ENCODE peak calls at places on chromosomes 12 and 14, in six cellular contexts. One of them, this sample, is unnamed.

GRCh38 chr14:53767566-53767965 is 189.1 kb downstream of the BMP4 start:
- DNase-seq in WTC11: no peak
- DNase-seq in HFFc6: no peak
- DNase-seq in heart left ventricle: no peak
- DNase-seq in ovary: no peak
- DNase-seq in GM12865: no peak
- DNase-seq in this sample: no peak

GRCh38 chr14:22505309-22505708 is 83.7 kb downstream of the DAD1 start:
- DNase-seq in WTC11: no peak
- DNase-seq in HFFc6: no peak
- DNase-seq in heart left ventricle: no peak
- DNase-seq in ovary: no peak
- DNase-seq in GM12865: no peak
- DNase-seq in this sample: no peak

GRCh38 chr12:94174576-94174975 is 26.2 kb downstream of the PLXNC1 start:
- DNase-seq in WTC11: no peak
- DNase-seq in HFFc6: no peak
- DNase-seq in heart left ventricle: peak
- DNase-seq in ovary: no peak
- DNase-seq in GM12865: peak
- DNase-seq in this sample: no peak

GRCh38 chr12:131747276-131747675 is 36.4 kb downstream of the SFSWAP start:
- DNase-seq in WTC11: no peak
- DNase-seq in HFFc6: no peak
- DNase-seq in heart left ventricle: no peak
- DNase-seq in ovary: no peak
- DNase-seq in GM12865: no peak
- DNase-seq in this sample: no peak

GRCh38 chr14:65352964-65353530 is 59.5 kb upstream of the FUT8 start:
- DNase-seq in WTC11: no peak
- DNase-seq in HFFc6: no peak
- DNase-seq in heart left ventricle: no peak
- DNase-seq in ovary: no peak
- DNase-seq in GM12865: peak
- DNase-seq in this sample: peak

GRCh38 chr14:91873476-91874265 is 6.3 kb upstream of the TC2N start:
- DNase-seq in WTC11: no peak
- DNase-seq in HFFc6: no peak
- DNase-seq in heart left ventricle: no peak
- DNase-seq in ovary: no peak
- DNase-seq in GM12865: peak
- DNase-seq in this sample: no peak

GRCh38 chr14:48914382-48914781 is 671.8 kb downstream of the RPS29 start:
- DNase-seq in WTC11: no peak
- DNase-seq in HFFc6: no peak
- DNase-seq in heart left ventricle: no peak
- DNase-seq in ovary: no peak
- DNase-seq in GM12865: no peak
- DNase-seq in this sample: no peak

GRCh38 chr14:23324455-23324846 is 3.2 kb downstream of the PABPN1 start:
- DNase-seq in WTC11: no peak
- DNase-seq in HFFc6: no peak
- DNase-seq in heart left ventricle: no peak
- DNase-seq in ovary: no peak
- DNase-seq in GM12865: no peak
- DNase-seq in this sample: no peak

GRCh38 chr12:123131291-123131831 is 19.5 kb downstream of the PITPNM2 start:
- DNase-seq in WTC11: no peak
- DNase-seq in HFFc6: no peak
- DNase-seq in heart left ventricle: peak
- DNase-seq in ovary: no peak
- DNase-seq in GM12865: no peak
- DNase-seq in this sample: peak

GRCh38 chr12:89051065-89051677 is 301.1 kb downstream of the DUSP6 start:
- DNase-seq in WTC11: no peak
- DNase-seq in HFFc6: peak
- DNase-seq in heart left ventricle: no peak
- DNase-seq in ovary: no peak
- DNase-seq in GM12865: peak
- DNase-seq in this sample: peak

GRCh38 chr12:130819248-130819576 is 19.8 kb downstream of the STX2 start:
- DNase-seq in WTC11: no peak
- DNase-seq in HFFc6: no peak
- DNase-seq in heart left ventricle: no peak
- DNase-seq in ovary: no peak
- DNase-seq in GM12865: no peak
- DNase-seq in this sample: no peak

GRCh38 chr14:74514471-74514932 is 20.9 kb downstream of the ISCA2 start:
- DNase-seq in WTC11: peak
- DNase-seq in HFFc6: no peak
- DNase-seq in heart left ventricle: no peak
- DNase-seq in ovary: no peak
- DNase-seq in GM12865: peak
- DNase-seq in this sample: no peak

GRCh38 chr14:30994681-30995620 is 30.5 kb upstream of the AP4S1 start:
- DNase-seq in WTC11: no peak
- DNase-seq in HFFc6: peak
- DNase-seq in heart left ventricle: no peak
- DNase-seq in ovary: no peak
- DNase-seq in GM12865: peak
- DNase-seq in this sample: peak

GRCh38 chr12:86230516-86231146 is 25.6 kb downstream of the MGAT4C start:
- DNase-seq in WTC11: no peak
- DNase-seq in HFFc6: no peak
- DNase-seq in heart left ventricle: no peak
- DNase-seq in ovary: no peak
- DNase-seq in GM12865: no peak
- DNase-seq in this sample: peak

GRCh38 chr12:124608451-124608870 is 41.0 kb upstream of the NCOR2 start:
- DNase-seq in WTC11: no peak
- DNase-seq in HFFc6: no peak
- DNase-seq in heart left ventricle: no peak
- DNase-seq in ovary: no peak
- DNase-seq in GM12865: peak
- DNase-seq in this sample: peak

GRCh38 chr12:122850048-122850445 is 14.8 kb downstream of the HIP1R start:
- DNase-seq in WTC11: no peak
- DNase-seq in HFFc6: no peak
- DNase-seq in heart left ventricle: no peak
- DNase-seq in ovary: no peak
- DNase-seq in GM12865: no peak
- DNase-seq in this sample: no peak

GRCh38 chr12:95458761-95459160 is 15.2 kb upstream of the METAP2 start:
- DNase-seq in WTC11: no peak
- DNase-seq in HFFc6: no peak
- DNase-seq in heart left ventricle: no peak
- DNase-seq in ovary: no peak
- DNase-seq in GM12865: no peak
- DNase-seq in this sample: no peak

GRCh38 chr12:75632452-75632851 is 121.0 kb upstream of the KRR1 start:
- DNase-seq in WTC11: no peak
- DNase-seq in HFFc6: no peak
- DNase-seq in heart left ventricle: no peak
- DNase-seq in ovary: no peak
- DNase-seq in GM12865: no peak
- DNase-seq in this sample: no peak

GRCh38 chr14:101191882-101192660 is 288.5 kb upstream of the RTL1 start:
- DNase-seq in WTC11: no peak
- DNase-seq in HFFc6: no peak
- DNase-seq in heart left ventricle: no peak
- DNase-seq in ovary: no peak
- DNase-seq in GM12865: no peak
- DNase-seq in this sample: no peak

GRCh38 chr14:101223561-101224162 is 320.1 kb upstream of the RTL1 start:
- DNase-seq in WTC11: no peak
- DNase-seq in HFFc6: no peak
- DNase-seq in heart left ventricle: no peak
- DNase-seq in ovary: no peak
- DNase-seq in GM12865: no peak
- DNase-seq in this sample: no peak

GRCh38 chr12:49358548-49359141 is 8.6 kb upstream of the SPATS2 start:
- DNase-seq in WTC11: peak
- DNase-seq in HFFc6: peak
- DNase-seq in heart left ventricle: no peak
- DNase-seq in ovary: peak
- DNase-seq in GM12865: peak
- DNase-seq in this sample: peak

GRCh38 chr14:33943484-33943883 is 7.4 kb downstream of the EGLN3 start:
- DNase-seq in WTC11: no peak
- DNase-seq in HFFc6: no peak
- DNase-seq in heart left ventricle: no peak
- DNase-seq in ovary: no peak
- DNase-seq in GM12865: no peak
- DNase-seq in this sample: no peak

GRCh38 chr14:56339855-56340701 is 221.9 kb downstream of the PELI2 start:
- DNase-seq in WTC11: peak
- DNase-seq in HFFc6: peak
- DNase-seq in heart left ventricle: peak
- DNase-seq in ovary: peak
- DNase-seq in GM12865: peak
- DNase-seq in this sample: peak

GRCh38 chr14:20332946-20333782 is at the start of gene CCNB1IP1:
- DNase-seq in WTC11: peak
- DNase-seq in HFFc6: peak
- DNase-seq in heart left ventricle: peak
- DNase-seq in ovary: peak
- DNase-seq in GM12865: peak
- DNase-seq in this sample: peak

GRCh38 chr12:124013073-124013472 is 40.1 kb downstream of the ZNF664 start:
- DNase-seq in WTC11: no peak
- DNase-seq in HFFc6: no peak
- DNase-seq in heart left ventricle: no peak
- DNase-seq in ovary: no peak
- DNase-seq in GM12865: no peak
- DNase-seq in this sample: no peak

GRCh38 chr14:93136009-93136408 is 20.3 kb upstream of the ITPK1 start:
- DNase-seq in WTC11: no peak
- DNase-seq in HFFc6: no peak
- DNase-seq in heart left ventricle: no peak
- DNase-seq in ovary: no peak
- DNase-seq in GM12865: no peak
- DNase-seq in this sample: no peak

GRCh38 chr14:93135399-93135798 is 19.7 kb upstream of the ITPK1 start:
- DNase-seq in WTC11: no peak
- DNase-seq in HFFc6: no peak
- DNase-seq in heart left ventricle: no peak
- DNase-seq in ovary: no peak
- DNase-seq in GM12865: no peak
- DNase-seq in this sample: no peak

GRCh38 chr14:93133476-93133875 is 17.8 kb upstream of the ITPK1 start:
- DNase-seq in WTC11: no peak
- DNase-seq in HFFc6: peak
- DNase-seq in heart left ventricle: no peak
- DNase-seq in ovary: peak
- DNase-seq in GM12865: no peak
- DNase-seq in this sample: no peak

GRCh38 chr14:93128785-93129459 is 13.2 kb upstream of the ITPK1 start:
- DNase-seq in WTC11: no peak
- DNase-seq in HFFc6: no peak
- DNase-seq in heart left ventricle: no peak
- DNase-seq in ovary: no peak
- DNase-seq in GM12865: no peak
- DNase-seq in this sample: no peak

GRCh38 chr14:93132472-93133065 is 16.8 kb upstream of the ITPK1 start:
- DNase-seq in WTC11: no peak
- DNase-seq in HFFc6: peak
- DNase-seq in heart left ventricle: peak
- DNase-seq in ovary: no peak
- DNase-seq in GM12865: peak
- DNase-seq in this sample: no peak
- TF ChIP-seq CTCF in WTC11: no peak
- TF ChIP-seq CTCF in HFFc6: peak
- TF ChIP-seq CTCF in heart left ventricle: peak
- TF ChIP-seq CTCF in ovary: no peak
- TF ChIP-seq CTCF in GM12865: peak
- TF ChIP-seq CTCF in this sample: peak

GRCh38 chr14:71311061-71311460 is 403.8 kb downstream of the PCNX1 start:
- DNase-seq in WTC11: no peak
- DNase-seq in HFFc6: no peak
- DNase-seq in heart left ventricle: no peak
- DNase-seq in ovary: no peak
- DNase-seq in GM12865: no peak
- DNase-seq in this sample: no peak

GRCh38 chr14:71318097-71318459 is 410.8 kb downstream of the PCNX1 start:
- DNase-seq in WTC11: no peak
- DNase-seq in HFFc6: no peak
- DNase-seq in heart left ventricle: no peak
- DNase-seq in ovary: no peak
- DNase-seq in GM12865: no peak
- DNase-seq in this sample: no peak

GRCh38 chr14:71317385-71318096 is 410.3 kb downstream of the PCNX1 start:
- DNase-seq in WTC11: no peak
- DNase-seq in HFFc6: no peak
- DNase-seq in heart left ventricle: no peak
- DNase-seq in ovary: no peak
- DNase-seq in GM12865: no peak
- DNase-seq in this sample: no peak

GRCh38 chr14:71319646-71320045 is 412.4 kb downstream of the PCNX1 start:
- DNase-seq in WTC11: no peak
- DNase-seq in HFFc6: peak
- DNase-seq in heart left ventricle: no peak
- DNase-seq in ovary: peak
- DNase-seq in GM12865: peak
- DNase-seq in this sample: no peak

DNA sequence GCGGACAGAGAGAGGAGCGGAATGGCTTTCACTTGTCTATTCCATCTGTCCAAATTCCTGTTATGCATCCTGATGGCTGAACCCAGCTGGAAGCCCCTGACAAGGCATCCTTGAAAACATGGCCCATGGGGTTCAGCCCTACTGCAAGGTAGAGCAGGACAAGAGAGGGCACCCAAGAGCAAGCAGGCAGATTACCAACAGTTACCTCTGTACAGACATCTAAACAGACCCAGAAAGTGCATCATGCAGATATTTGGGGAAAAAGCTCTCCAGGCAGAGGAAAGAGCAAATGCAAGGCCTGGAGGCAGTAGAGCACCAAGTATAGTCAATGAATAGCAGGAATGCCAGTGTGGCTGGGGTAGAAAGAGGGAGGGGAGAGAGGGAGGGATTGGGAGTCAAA is 407.5 kb downstream of the PCNX1 start:
- DNase-seq in WTC11: no peak
- DNase-seq in HFFc6: no peak
- DNase-seq in heart left ventricle: no peak
- DNase-seq in ovary: no peak
- DNase-seq in GM12865: no peak
- DNase-seq in this sample: no peak
- TF ChIP-seq CTCF in WTC11: no peak
- TF ChIP-seq CTCF in HFFc6: no peak
- TF ChIP-seq CTCF in heart left ventricle: no peak
- TF ChIP-seq CTCF in ovary: no peak
- TF ChIP-seq CTCF in GM12865: no peak
- TF ChIP-seq CTCF in this sample: peak

GRCh38 chr14:58574623-58575022 is 63.1 kb upstream of the DACT1 start:
- DNase-seq in WTC11: no peak
- DNase-seq in HFFc6: no peak
- DNase-seq in heart left ventricle: no peak
- DNase-seq in ovary: no peak
- DNase-seq in GM12865: no peak
- DNase-seq in this sample: no peak
- TF ChIP-seq CTCF in WTC11: no peak
- TF ChIP-seq CTCF in HFFc6: peak
- TF ChIP-seq CTCF in heart left ventricle: no peak
- TF ChIP-seq CTCF in ovary: no peak
- TF ChIP-seq CTCF in GM12865: no peak
- TF ChIP-seq CTCF in this sample: peak

GRCh38 chr12:107311682-107312081 is 218.3 kb upstream of the CRY1 start:
- DNase-seq in WTC11: no peak
- DNase-seq in HFFc6: no peak
- DNase-seq in heart left ventricle: no peak
- DNase-seq in ovary: no peak
- DNase-seq in GM12865: no peak
- DNase-seq in this sample: no peak
- TF ChIP-seq CTCF in WTC11: no peak
- TF ChIP-seq CTCF in HFFc6: no peak
- TF ChIP-seq CTCF in heart left ventricle: no peak
- TF ChIP-seq CTCF in ovary: no peak
- TF ChIP-seq CTCF in GM12865: no peak
- TF ChIP-seq CTCF in this sample: no peak